ENCODE peak calls at places on chromosomes 16 and 17, in ten cellular contexts. T, U, E, I, H, W, G, Z, V and D are unnamed samples. For H3K4me1, the result is how much of the 10 kb centered on the place peaks cover.

GRCh38 chr17:30514895-30515596 is 37.8 kb downstream of the GOSR1 start:
- DNase-seq in V (no peak), H (no peak), Z (no peak), E (no peak), I (no peak), T (no peak), G (no peak), W (no peak), U (no peak), D (no peak)

GRCh38 chr17:48612456-48612853 is 1.6 kb upstream of the HOXB7 start:
- DNase-seq in T (no peak), W (no peak), G (no peak), V (no peak), E (no peak), H (no peak), Z (no peak), U (no peak), I (no peak), D (no peak)

GRCh38 chr16:66928702-66929388 is 3.5 kb upstream of the RRAD start:
- DNase-seq in V (no peak), W (no peak), G (no peak), Z (no peak), E (peak), H (peak), I (no peak), U (no peak), T (no peak), D (no peak)

GRCh38 chr16:61544165-61544564 is 492.1 kb downstream of the CDH8 start:
- DNase-seq in H (no peak), T (no peak), V (no peak), E (no peak), I (no peak), U (no peak), W (no peak), Z (no peak), G (no peak), D (no peak)

GRCh38 chr17:27471321-27472269 is 15.3 kb downstream of the KSR1 start:
- DNase-seq in H (peak), I (no peak), W (no peak), U (no peak), V (peak), T (no peak), Z (peak), G (peak), E (no peak), D (no peak)

GRCh38 chr17:66397486-66397885 is 95.1 kb downstream of the PRKCA start:
- DNase-seq in I (no peak), T (no peak), Z (no peak), V (no peak), E (no peak), G (no peak), U (no peak), W (no peak), H (no peak), D (no peak)

GRCh38 chr17:16926591-16927451 is 45.1 kb downstream of the TNFRSF13B start:
- DNase-seq in H (no peak), E (no peak), T (no peak), Z (peak), I (no peak), G (no peak), W (peak), U (no peak), V (no peak), D (no peak)

GRCh38 chr16:23280483-23280967 is 21.6 kb upstream of the SCNN1B start:
- DNase-seq in G (peak), V (no peak), I (no peak), H (peak), Z (no peak), W (no peak), T (no peak), E (no peak), U (no peak), D (no peak)

GRCh38 chr17:12900474-12900873 is 111.2 kb downstream of the ARHGAP44 start:
- DNase-seq in I (no peak), V (no peak), E (no peak), W (no peak), H (no peak), Z (no peak), G (no peak), U (peak), T (no peak), D (no peak)

GRCh38 chr16:49014300-49015188 is 267.1 kb downstream of the CBLN1 start:
- DNase-seq in T (no peak), U (no peak), V (no peak), Z (no peak), E (no peak), G (no peak), H (no peak), I (no peak), W (no peak), D (no peak)

GRCh38 chr17:9512323-9513168 is 63.1 kb downstream of the STX8 start:
- DNase-seq in I (no peak), T (no peak), W (no peak), H (no peak), U (no peak), V (no peak), Z (no peak), G (peak), E (no peak), D (no peak)

GRCh38 chr16:51719376-51719775 is 568.3 kb upstream of the SALL1 start:
- DNase-seq in I (no peak), W (no peak), T (no peak), V (no peak), U (no peak), G (no peak), H (no peak), E (no peak), Z (no peak), D (no peak)

GRCh38 chr16:87620201-87620495 is 17.8 kb downstream of the JPH3 start:
- DNase-seq in Z (no peak), E (no peak), T (no peak), G (no peak), H (no peak), I (no peak), U (no peak), V (no peak), W (no peak), D (no peak)

GRCh38 chr17:8832711-8833352 is 33.7 kb upstream of the MFSD6L start:
- DNase-seq in W (no peak), T (peak), E (no peak), I (no peak), Z (no peak), G (no peak), V (peak), H (peak), U (no peak), D (peak)

GRCh38 chr17:28862497-28862896 is 7.7 kb downstream of the ERAL1 start:
- DNase-seq in U (no peak), G (no peak), T (no peak), V (no peak), Z (no peak), E (no peak), W (no peak), H (no peak), I (no peak), D (no peak)

GRCh38 chr16:57333402-57333801 is 25.2 kb upstream of the CCL22 start:
- DNase-seq in T (no peak), I (no peak), V (no peak), Z (no peak), U (no peak), H (no peak), W (no peak), E (no peak), G (no peak), D (no peak)

GRCh38 chr16:24871891-24872290 is 26.1 kb downstream of the SLC5A11 start:
- DNase-seq in H (no peak), W (no peak), I (no peak), T (no peak), U (no peak), E (no peak), V (no peak), Z (no peak), G (no peak), D (no peak)

GRCh38 chr16:80994451-80994850 is 12.2 kb downstream of the CMC2 start:
- DNase-seq in U (no peak), E (no peak), V (no peak), H (no peak), Z (no peak), G (peak), W (no peak), T (no peak), I (no peak), D (no peak)

GRCh38 chr16:20385844-20386832 is 18.4 kb downstream of the PDILT start:
- DNase-seq in E (peak), T (peak), Z (peak), I (peak), U (peak), V (no peak), W (no peak), H (peak), G (peak), D (peak)

GRCh38 chr16:85399583-85400284 is 213.4 kb upstream of the GSE1 start:
- DNase-seq in G (no peak), I (no peak), W (peak), T (peak), V (no peak), U (no peak), Z (peak), H (no peak), E (no peak), D (no peak)

GRCh38 chr16:85458952-85459351 is 154.2 kb upstream of the GSE1 start:
- DNase-seq in I (peak), H (no peak), E (no peak), G (no peak), Z (no peak), U (peak), W (no peak), V (no peak), T (no peak), D (no peak)

GRCh38 chr17:58401287-58401686 is 16.0 kb downstream of the RNF43 start:
- DNase-seq in E (no peak), T (peak), W (no peak), Z (no peak), U (no peak), I (no peak), G (no peak), H (no peak), V (no peak), D (no peak)

GRCh38 chr17:40122466-40122943 is 734 bp downstream of the MSL1 start:
- DNase-seq in H (peak), Z (peak), G (peak), T (peak), U (no peak), V (no peak), W (peak), E (peak), I (peak), D (no peak)

GRCh38 chr16:19912445-19913305 is 28.0 kb upstream of the GPRC5B start:
- DNase-seq in I (no peak), Z (no peak), T (no peak), E (no peak), H (no peak), W (no peak), G (peak), V (no peak), U (no peak), D (no peak)

GRCh38 chr17:51853857-51854256 is 304.7 kb downstream of the CA10 start:
- DNase-seq in W (no peak), G (no peak), T (peak), V (no peak), I (peak), U (no peak), E (no peak), H (no peak), Z (no peak), D (no peak)

GRCh38 chr16:11303405-11304138 is 22.4 kb upstream of the PRM1 start:
- DNase-seq in T (no peak), U (peak), H (peak), W (no peak), I (peak), G (no peak), Z (peak), E (peak), V (no peak), D (no peak)

GRCh38 chr16:86951831-86952598 is 365.2 kb downstream of the C16orf95 start:
- DNase-seq in U (no peak), Z (no peak), I (peak), E (no peak), W (no peak), H (no peak), G (peak), V (no peak), T (no peak), D (no peak)

GRCh38 chr16:67677712-67678111 is 11.1 kb downstream of the C16orf86 start:
- DNase-seq in Z (no peak), W (no peak), H (peak), E (no peak), T (no peak), I (no peak), U (no peak), G (no peak), V (no peak), D (no peak)

GRCh38 chr17:236641-237405 is 55.4 kb upstream of the DOC2B start:
- DNase-seq in U (no peak), I (no peak), T (peak), V (no peak), H (no peak), W (peak), E (no peak), G (peak), Z (peak), D (no peak)

GRCh38 chr17:49487202-49487601 is 7.9 kb upstream of the NGFR start:
- DNase-seq in U (no peak), H (no peak), Z (no peak), V (no peak), W (no peak), T (no peak), E (no peak), I (no peak), G (no peak), D (no peak)

GRCh38 chr16:4323071-4323844 is 7.4 kb downstream of the GLIS2 start:
- DNase-seq in G (no peak), T (no peak), H (peak), U (peak), W (no peak), V (no peak), I (peak), Z (peak), E (peak), D (no peak)

GRCh38 chr17:32277284-32277683 is 11.7 kb downstream of the RHBDL3 start:
- DNase-seq in U (no peak), H (no peak), I (no peak), Z (no peak), G (peak), V (no peak), W (no peak), T (no peak), E (peak), D (no peak)

GRCh38 chr16:13351222-13351621 is 449.8 kb downstream of the SHISA9 start:
- DNase-seq in G (no peak), U (no peak), E (no peak), H (no peak), T (no peak), W (no peak), V (no peak), Z (no peak), I (no peak), D (no peak)

DNA sequence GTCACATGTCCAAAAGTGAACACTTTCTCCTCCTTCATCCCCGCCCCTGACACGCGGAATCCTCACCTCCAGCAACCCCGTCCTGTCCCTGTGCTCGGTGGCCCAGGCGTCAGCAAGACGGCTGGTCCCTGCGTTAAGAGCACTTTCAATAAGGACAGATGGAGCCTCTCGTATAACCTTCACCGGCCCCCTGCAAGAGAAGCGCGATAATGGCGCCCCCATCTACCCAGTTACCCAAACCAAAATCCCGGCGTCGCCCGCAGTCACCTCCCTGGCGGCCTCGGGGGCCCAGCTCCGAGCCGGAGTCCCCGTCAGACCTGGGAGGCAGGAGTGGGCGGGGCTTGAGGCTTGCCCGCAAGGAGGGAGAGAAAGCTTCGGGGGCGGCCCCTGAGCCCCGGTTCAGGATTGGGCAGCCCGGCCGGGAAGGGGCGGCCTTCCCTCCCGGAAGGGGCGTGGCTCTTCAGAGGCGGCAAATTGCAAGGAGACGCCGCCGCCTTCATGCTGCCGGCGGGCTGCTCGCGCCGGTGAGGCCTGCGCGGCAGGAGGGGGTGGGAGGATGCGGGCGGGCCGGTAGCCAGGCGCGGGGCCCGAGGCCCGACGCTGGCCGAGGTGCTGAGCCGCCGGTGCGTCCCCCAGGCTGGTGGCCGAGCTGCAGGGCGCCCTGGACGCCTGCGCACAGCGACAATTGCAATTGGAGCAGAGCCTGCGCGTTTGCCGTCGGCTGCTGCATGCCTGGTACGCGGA is at the start of gene TEDC2:
- DNase-seq in H (peak), G (peak), W (peak), T (peak), I (peak), V (peak), E (peak), Z (peak), U (peak), D (peak)
- H3K4me1 ChIP-seq in H (under half), G (under half), W (under half), T (under half), I (under half), V (under half), E (under half), Z (under half), U (under half), D (under half)

DNA sequence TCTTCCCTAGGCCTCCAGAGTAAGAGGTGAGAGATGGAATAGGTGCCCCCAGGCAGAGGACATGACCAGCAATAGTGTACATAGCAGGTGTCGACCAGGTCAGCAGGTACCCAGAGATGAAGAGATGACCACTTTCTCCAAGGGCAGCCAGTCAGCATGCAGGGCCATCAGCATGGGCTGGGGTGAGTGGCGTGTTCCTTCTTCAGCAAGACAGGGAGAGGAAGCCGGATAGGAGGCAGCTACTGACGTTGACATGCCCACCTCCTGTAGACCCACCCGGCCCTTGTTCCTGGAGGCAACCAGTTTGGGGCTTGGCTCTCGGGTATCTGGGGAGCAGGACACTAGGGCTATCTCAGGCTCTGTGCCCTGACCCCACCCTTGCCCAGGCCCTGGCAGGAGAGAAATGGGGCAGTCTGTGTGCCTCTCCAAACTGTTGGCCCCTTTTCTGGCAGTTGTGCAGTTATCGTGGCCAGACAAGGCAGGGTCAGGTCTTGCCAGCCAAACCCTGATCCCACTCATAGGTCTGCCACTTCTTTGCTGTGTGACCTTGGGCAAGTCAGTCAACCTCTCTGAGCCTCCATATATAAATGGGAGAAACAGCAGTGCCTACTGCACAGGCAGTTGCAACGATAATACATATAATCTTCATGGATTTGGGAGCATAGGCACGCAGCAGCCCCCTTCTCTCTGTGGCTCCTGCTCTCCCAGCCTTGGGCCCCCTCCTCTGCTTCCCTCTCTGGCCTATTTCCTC is 1.4 kb upstream of the NDRG4 start:
- DNase-seq in I (no peak), U (no peak), W (no peak), V (no peak), Z (no peak), H (no peak), E (no peak), T (no peak), G (no peak), D (no peak)
- H3K4me1 ChIP-seq in I (under half), U (under half), W (under half), V (under half), Z (under half), H (under half), E (under half), T (under half), G (under half), D (under half)

GRCh38 chr16:71380831-71381230 is 22.3 kb downstream of the CALB2 start:
- DNase-seq in I (no peak), W (no peak), E (no peak), V (no peak), Z (no peak), H (no peak), U (no peak), T (no peak), G (no peak), D (no peak)

GRCh38 chr16:71387045-71387871 is 28.7 kb downstream of the CALB2 start:
- DNase-seq in I (no peak), Z (no peak), G (no peak), W (no peak), H (no peak), V (no peak), U (no peak), E (no peak), T (no peak), D (no peak)

GRCh38 chr16:71384073-71384724 is 25.7 kb downstream of the CALB2 start:
- DNase-seq in U (no peak), T (no peak), G (no peak), V (no peak), Z (no peak), E (no peak), I (no peak), W (no peak), H (no peak), D (no peak)

DNA sequence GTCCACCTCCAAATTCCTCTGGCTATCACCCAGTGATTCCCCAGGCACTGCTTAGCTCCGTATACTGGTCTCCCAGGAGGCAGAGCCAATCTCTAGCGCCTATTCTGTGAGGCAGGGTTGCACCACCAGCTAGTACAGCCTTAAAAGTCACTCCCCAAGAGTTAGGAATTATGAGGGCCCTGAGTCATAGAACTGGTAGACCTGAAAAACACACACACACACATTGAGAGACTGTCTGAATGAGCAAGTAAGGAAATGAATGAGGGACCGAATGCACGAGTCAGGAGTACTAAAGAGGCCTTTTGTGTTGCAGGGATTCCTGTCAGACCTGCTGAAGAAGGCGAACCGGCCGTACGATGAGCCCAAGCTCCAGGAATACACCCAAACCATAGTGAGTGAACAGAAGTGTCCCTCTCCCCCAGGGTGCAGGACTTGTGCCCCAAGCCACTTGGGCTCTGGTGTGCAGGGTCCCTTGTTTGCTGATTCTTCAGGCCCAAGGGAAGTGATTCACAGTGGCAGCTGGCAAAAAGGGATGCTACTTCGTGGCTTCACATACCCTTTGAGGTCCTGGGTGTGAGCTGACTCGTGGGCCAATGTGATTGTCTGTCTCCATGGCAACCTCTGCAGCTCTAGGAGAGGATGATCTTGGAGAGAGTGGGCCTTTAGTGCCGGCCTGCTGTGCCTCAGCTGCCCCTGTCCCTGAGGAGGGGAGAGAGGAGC is 24.7 kb downstream of the CALB2 start:
- DNase-seq in T (no peak), G (peak), Z (no peak), E (no peak), H (peak), V (no peak), W (no peak), U (no peak), I (no peak), D (no peak)
- H3K4me1 ChIP-seq in T (under half), G (under half), Z (under half), E (under half), H (under half), V (under half), W (under half), U (under half), I (under half), D (under half)

GRCh38 chr17:1847191-1847590 is 17.4 kb downstream of the RPA1 start:
- DNase-seq in T (no peak), V (no peak), E (no peak), Z (no peak), I (no peak), G (no peak), W (no peak), H (no peak), U (no peak), D (no peak)
- H3K4me1 ChIP-seq in T (under half), V (under half), E (under half), Z (under half), I (under half), G (under half), W (under half), H (under half), U (under half), D (under half)

GRCh38 chr17:59424331-59424730 is 92.9 kb downstream of the YPEL2 start:
- DNase-seq in T (no peak), V (no peak), W (no peak), H (no peak), E (no peak), U (no peak), I (no peak), G (no peak), Z (no peak), D (no peak)

GRCh38 chr17:59421722-59422121 is 90.3 kb downstream of the YPEL2 start:
- DNase-seq in G (no peak), V (no peak), I (no peak), Z (no peak), T (no peak), U (no peak), W (no peak), H (no peak), E (no peak), D (no peak)

GRCh38 chr17:59425085-59425901 is 93.8 kb downstream of the YPEL2 start:
- DNase-seq in G (peak), Z (peak), H (no peak), V (no peak), E (no peak), T (no peak), W (no peak), I (no peak), U (no peak), D (no peak)

GRCh38 chr17:59423903-59424302 is 92.4 kb downstream of the YPEL2 start:
- DNase-seq in E (no peak), Z (no peak), G (no peak), W (no peak), U (no peak), V (no peak), H (no peak), T (no peak), I (no peak), D (no peak)

GRCh38 chr17:59423137-59423703 is 91.8 kb downstream of the YPEL2 start:
- DNase-seq in E (peak), V (no peak), G (peak), T (no peak), U (no peak), W (no peak), Z (no peak), H (peak), I (peak), D (no peak)
- H3K4me1 ChIP-seq in E (under half), V (under half), G (under half), T (under half), U (under half), W (under half), Z (under half), H (under half), I (half or more), D (under half)